ENCODE peak calls at places on chromosome 15, in five cellular contexts. A, B, O, D and F are unnamed samples.

GRCh38 chr15:63050737-63051700 is 8.5 kb downstream of the TPM1 start:
- DNase-seq in A (no peak), B (no peak), O (no peak), D (peak), F (peak)

GRCh38 chr15:70098461-70099166 is 897 bp upstream of the TLE3 start:
- DNase-seq in A (no peak), B (peak), O (peak), D (no peak), F (peak)

GRCh38 chr15:86650084-86650483 is 570.4 kb downstream of the AGBL1 start:
- DNase-seq in A (no peak), B (peak), O (no peak), D (no peak), F (no peak)

GRCh38 chr15:40357246-40357645 is 773 bp upstream of the DISP2 start:
- DNase-seq in A (no peak), B (no peak), O (no peak), D (no peak), F (no peak)

GRCh38 chr15:25810631-25811077 is 52.5 kb downstream of the ATP10A start:
- DNase-seq in A (no peak), B (peak), O (no peak), D (no peak), F (peak)

GRCh38 chr15:42163947-42164550 is 7.6 kb upstream of the PLA2G4F start:
- DNase-seq in A (no peak), B (no peak), O (no peak), D (no peak), F (no peak)

GRCh38 chr15:31217566-31218270 is 108.9 kb upstream of the KLF13 start:
- DNase-seq in A (no peak), B (no peak), O (no peak), D (no peak), F (no peak)

GRCh38 chr15:98924311-98925049 is 83.1 kb downstream of the PGPEP1L start:
- DNase-seq in A (no peak), B (no peak), O (no peak), D (no peak), F (no peak)

GRCh38 chr15:59918994-59919951 is 84.8 kb upstream of the FOXB1 start:
- DNase-seq in A (peak), B (no peak), O (no peak), D (peak), F (peak)

GRCh38 chr15:77869021-77869895 is 208.3 kb downstream of the TBC1D2B start:
- DNase-seq in A (no peak), B (no peak), O (no peak), D (no peak), F (no peak)

GRCh38 chr15:89164712-89165211 is 56.6 kb downstream of the RLBP1 start:
- DNase-seq in A (no peak), B (no peak), O (no peak), D (peak), F (no peak)

GRCh38 chr15:100334905-100335304 is 6.9 kb downstream of the ADAMTS17 start:
- DNase-seq in A (no peak), B (no peak), O (no peak), D (no peak), F (no peak)

GRCh38 chr15:75947117-75947516 is 43.4 kb downstream of the FBXO22 start:
- DNase-seq in A (peak), B (no peak), O (no peak), D (peak), F (no peak)

GRCh38 chr15:52503788-52504496 is 24.7 kb downstream of the MYO5A start:
- DNase-seq in A (no peak), B (peak), O (no peak), D (peak), F (no peak)

GRCh38 chr15:77496710-77497107 is 76.0 kb downstream of the HMG20A start:
- DNase-seq in A (peak), B (peak), O (peak), D (peak), F (peak)

GRCh38 chr15:75098371-75098770 is 75.0 kb downstream of the PPCDC start:
- DNase-seq in A (no peak), B (no peak), O (no peak), D (no peak), F (no peak)

GRCh38 chr15:70259640-70260066 is 161.9 kb upstream of the TLE3 start:
- DNase-seq in A (no peak), B (no peak), O (no peak), D (no peak), F (no peak)

GRCh38 chr15:52804526-52805081 is 14.5 kb upstream of the ONECUT1 start:
- DNase-seq in A (no peak), B (no peak), O (no peak), D (no peak), F (no peak)

GRCh38 chr15:25543156-25543555 is 104.3 kb upstream of the UBE3A start:
- DNase-seq in A (peak), B (no peak), O (peak), D (peak), F (no peak)

GRCh38 chr15:39304201-39304841 is 276.6 kb upstream of the THBS1 start:
- DNase-seq in A (peak), B (no peak), O (no peak), D (peak), F (no peak)

GRCh38 chr15:44096596-44096995 is 98.5 kb downstream of the FRMD5 start:
- DNase-seq in A (no peak), B (no peak), O (no peak), D (no peak), F (no peak)

GRCh38 chr15:51706347-51706746 is 25.0 kb downstream of the SCG3 start:
- DNase-seq in A (no peak), B (no peak), O (no peak), D (no peak), F (no peak)

GRCh38 chr15:75346796-75347221 is at the start of gene NEIL1:
- DNase-seq in A (no peak), B (peak), O (no peak), D (no peak), F (peak)

GRCh38 chr15:70061696-70062270 is 35.9 kb downstream of the TLE3 start:
- DNase-seq in A (no peak), B (no peak), O (no peak), D (no peak), F (no peak)

GRCh38 chr15:47787875-47788274 is 70.6 kb downstream of the SEMA6D start:
- DNase-seq in A (no peak), B (no peak), O (no peak), D (no peak), F (no peak)

GRCh38 chr15:77224352-77224751 is 153.4 kb upstream of the TSPAN3 start:
- DNase-seq in A (no peak), B (peak), O (no peak), D (no peak), F (no peak)

GRCh38 chr15:40266828-40267304 is 16.0 kb downstream of the ANKRD63 start:
- DNase-seq in A (peak), B (no peak), O (peak), D (peak), F (peak)

GRCh38 chr15:101026686-101027272 is 107.6 kb downstream of the LRRK1 start:
- DNase-seq in A (no peak), B (no peak), O (peak), D (no peak), F (no peak)

GRCh38 chr15:45364271-45364670 is 14.1 kb downstream of the GATM start:
- DNase-seq in A (no peak), B (no peak), O (no peak), D (no peak), F (no peak)

GRCh38 chr15:35673093-35673573 is 127.2 kb upstream of the DPH6 start:
- DNase-seq in A (no peak), B (no peak), O (no peak), D (no peak), F (no peak)

GRCh38 chr15:58016776-58017175 is 48.7 kb downstream of the ALDH1A2 start:
- DNase-seq in A (no peak), B (no peak), O (no peak), D (no peak), F (no peak)

GRCh38 chr15:56245871-56246814 is 2.5 kb upstream of the RFX7 start:
- DNase-seq in A (peak), B (peak), O (peak), D (peak), F (peak)

DNA sequence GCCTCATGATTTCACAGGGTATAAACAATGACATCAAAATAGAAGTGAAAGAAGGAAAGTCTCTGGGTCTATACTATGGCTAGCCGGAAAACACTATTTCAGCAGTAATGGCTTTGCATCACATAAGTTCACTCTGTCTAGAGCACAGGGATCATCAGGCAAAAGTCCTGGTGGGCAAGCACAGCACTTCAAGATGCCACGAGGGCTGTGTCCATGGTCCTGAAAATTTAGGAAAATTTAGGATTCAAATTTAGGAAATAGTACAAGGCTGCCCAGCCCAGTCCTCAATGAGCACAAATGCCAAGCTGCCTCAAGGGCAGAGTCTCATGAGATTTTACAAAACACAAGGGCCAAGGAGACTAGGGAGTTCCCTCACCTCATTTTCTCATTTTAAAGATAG is 54.1 kb downstream of the RORA start:
- DNase-seq in A (no peak), B (no peak), O (no peak), D (peak), F (no peak)
- TF ChIP-seq CTCF in A (no peak), B (no peak), O (no peak), D (no peak), F (no peak)

GRCh38 chr15:69002783-69003182 is 11.7 kb upstream of the NOX5 start:
- DNase-seq in A (no peak), B (no peak), O (no peak), D (no peak), F (no peak)

GRCh38 chr15:68999091-68999490 is 15.4 kb upstream of the NOX5 start:
- DNase-seq in A (no peak), B (no peak), O (no peak), D (no peak), F (no peak)

GRCh38 chr15:69000725-69001503 is 13.6 kb upstream of the NOX5 start:
- DNase-seq in A (no peak), B (no peak), O (no peak), D (no peak), F (no peak)

GRCh38 chr15:68997930-68998777 is 16.3 kb upstream of the NOX5 start:
- DNase-seq in A (no peak), B (no peak), O (no peak), D (no peak), F (no peak)

DNA sequence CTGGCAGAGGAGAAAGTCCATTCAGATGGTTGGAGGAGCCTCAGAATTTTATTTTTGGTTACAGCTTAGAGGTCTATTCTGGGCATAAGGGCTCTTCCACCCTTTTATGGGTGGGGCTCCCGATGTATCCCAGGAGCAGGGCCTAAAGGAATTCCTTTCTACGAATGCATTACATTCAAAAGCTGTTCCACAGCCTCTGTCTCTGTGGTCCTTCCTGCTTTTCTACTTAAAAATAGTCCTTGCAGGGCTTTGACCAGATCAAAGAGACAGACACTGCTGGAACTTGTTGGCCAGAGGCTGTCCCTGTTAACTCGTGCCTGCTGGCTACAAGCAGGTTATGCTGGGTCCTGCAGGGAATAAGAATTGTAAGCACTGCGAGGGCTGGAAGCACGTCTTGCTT is 14.4 kb upstream of the NOX5 start:
- DNase-seq in A (no peak), B (no peak), O (no peak), D (no peak), F (no peak)
- TF ChIP-seq CTCF in A (no peak), B (no peak), O (no peak), D (no peak), F (no peak)

GRCh38 chr15:65867244-65867643 is 2.0 kb upstream of the RAB11A start:
- DNase-seq in A (no peak), B (no peak), O (no peak), D (no peak), F (no peak)
- TF ChIP-seq CTCF in A (no peak), B (no peak), O (no peak), D (no peak), F (no peak)

GRCh38 chr15:73717802-73718201 is 33.6 kb downstream of the CD276 start:
- DNase-seq in A (no peak), B (no peak), O (no peak), D (no peak), F (no peak)
- TF ChIP-seq CTCF in A (no peak), B (no peak), O (no peak), D (no peak), F (peak)

GRCh38 chr15:85444329-85444605 is 63.9 kb downstream of the AKAP13 start:
- DNase-seq in A (no peak), B (no peak), O (no peak), D (no peak), F (no peak)
- TF ChIP-seq CTCF in A (no peak), B (no peak), O (no peak), D (no peak), F (no peak)